ENCODE peak calls at places on chromosomes 13 and 19, in ten cellular contexts. One of them, this sample, is unnamed.

GRCh38 chr19:9171393-9171991 is 7.3 kb upstream of the OR7D2 start:
- DNase-seq in pons: peak; percentile 9
- DNase-seq in iris pigment epithelial cell: peak; percentile 47
- DNase-seq in T1000: no peak
- DNase-seq in aorta: no peak
- DNase-seq in adipocyte: no peak
- DNase-seq in HAP-1: no peak
- DNase-seq in NCI-H1105: no peak
- DNase-seq in stimulated activated CD8-positive, alpha-beta memory T cell treated with anti-CD3 and anti-CD28 coated beads, Interleukin-2, amount 100 ng/mL, for 1 hour: no peak
- DNase-seq in cardiac muscle cell: no peak
- DNase-seq in this sample: no peak

GRCh38 chr13:33789757-33790156 is 28.2 kb upstream of the RFC3 start:
- DNase-seq in NCI-H1105: no peak
- DNase-seq in iris pigment epithelial cell: no peak
- DNase-seq in cardiac muscle cell: no peak
- DNase-seq in adipocyte: no peak
- DNase-seq in T1000: no peak
- DNase-seq in HAP-1: no peak
- DNase-seq in pons: no peak
- DNase-seq in aorta: no peak
- DNase-seq in stimulated activated CD8-positive, alpha-beta memory T cell treated with anti-CD3 and anti-CD28 coated beads, Interleukin-2, amount 100 ng/mL, for 1 hour: no peak
- DNase-seq in this sample: no peak

GRCh38 chr19:1259873-1260748 is 9.0 kb upstream of the CIRBP start:
- DNase-seq in HAP-1: no peak
- DNase-seq in adipocyte: no peak
- DNase-seq in stimulated activated CD8-positive, alpha-beta memory T cell treated with anti-CD3 and anti-CD28 coated beads, Interleukin-2, amount 100 ng/mL, for 1 hour: no peak
- DNase-seq in NCI-H1105: no peak
- DNase-seq in T1000: peak; percentile 85
- DNase-seq in aorta: no peak
- DNase-seq in cardiac muscle cell: no peak
- DNase-seq in pons: no peak
- DNase-seq in iris pigment epithelial cell: peak; percentile 31
- DNase-seq in this sample: no peak

GRCh38 chr19:9751449-9751848 is 17.1 kb downstream of the ZNF846 start:
- DNase-seq in adipocyte: no peak
- DNase-seq in aorta: no peak
- DNase-seq in T1000: no peak
- DNase-seq in pons: no peak
- DNase-seq in stimulated activated CD8-positive, alpha-beta memory T cell treated with anti-CD3 and anti-CD28 coated beads, Interleukin-2, amount 100 ng/mL, for 1 hour: no peak
- DNase-seq in HAP-1: no peak
- DNase-seq in iris pigment epithelial cell: no peak
- DNase-seq in NCI-H1105: no peak
- DNase-seq in cardiac muscle cell: no peak
- DNase-seq in this sample: no peak

GRCh38 chr19:13329766-13330165 is 176.5 kb downstream of the CACNA1A start:
- DNase-seq in pons: no peak
- DNase-seq in adipocyte: no peak
- DNase-seq in NCI-H1105: no peak
- DNase-seq in stimulated activated CD8-positive, alpha-beta memory T cell treated with anti-CD3 and anti-CD28 coated beads, Interleukin-2, amount 100 ng/mL, for 1 hour: no peak
- DNase-seq in iris pigment epithelial cell: no peak
- DNase-seq in T1000: no peak
- DNase-seq in HAP-1: no peak
- DNase-seq in aorta: no peak
- DNase-seq in cardiac muscle cell: no peak
- DNase-seq in this sample: no peak

GRCh38 chr13:36369268-36370107 is 23.3 kb upstream of the SPART start:
- DNase-seq in pons: peak; percentile 65
- DNase-seq in T1000: no peak
- DNase-seq in aorta: no peak
- DNase-seq in stimulated activated CD8-positive, alpha-beta memory T cell treated with anti-CD3 and anti-CD28 coated beads, Interleukin-2, amount 100 ng/mL, for 1 hour: no peak
- DNase-seq in HAP-1: no peak
- DNase-seq in cardiac muscle cell: no peak
- DNase-seq in iris pigment epithelial cell: no peak
- DNase-seq in adipocyte: peak; percentile 62
- DNase-seq in NCI-H1105: no peak
- DNase-seq in this sample: no peak

GRCh38 chr19:31890230-31890629 is 455.2 kb upstream of the ZNF507 start:
- DNase-seq in aorta: no peak
- DNase-seq in HAP-1: no peak
- DNase-seq in cardiac muscle cell: no peak
- DNase-seq in NCI-H1105: no peak
- DNase-seq in adipocyte: no peak
- DNase-seq in T1000: no peak
- DNase-seq in iris pigment epithelial cell: no peak
- DNase-seq in stimulated activated CD8-positive, alpha-beta memory T cell treated with anti-CD3 and anti-CD28 coated beads, Interleukin-2, amount 100 ng/mL, for 1 hour: no peak
- DNase-seq in pons: no peak
- DNase-seq in this sample: no peak

GRCh38 chr13:70849267-70849666 is 741.0 kb upstream of the KLHL1 start:
- DNase-seq in adipocyte: no peak
- DNase-seq in T1000: no peak
- DNase-seq in stimulated activated CD8-positive, alpha-beta memory T cell treated with anti-CD3 and anti-CD28 coated beads, Interleukin-2, amount 100 ng/mL, for 1 hour: no peak
- DNase-seq in cardiac muscle cell: no peak
- DNase-seq in iris pigment epithelial cell: no peak
- DNase-seq in pons: no peak
- DNase-seq in aorta: no peak
- DNase-seq in NCI-H1105: no peak
- DNase-seq in HAP-1: no peak
- DNase-seq in this sample: no peak

This sample was measured in lung microvascular endothelial cell.